ENCODE peak calls at places on chromosomes 5 and 9, in seven cellular contexts. M, U, L, B, I, T and D are unnamed samples. For H3K9me3 and H3K4me1, the result is how much of the 10 kb centered on the place peaks cover.

GRCh38 chr9:137813651-137814415 is 63.7 kb upstream of the CACNA1B start:
- DNase-seq in M (no peak), U (no peak), L (no peak), B (no peak), I (no peak), T (no peak), D (peak)

GRCh38 chr9:34665109-34665380 is 2.6 kb upstream of the CCL27 start:
- DNase-seq in M (no peak), U (no peak), L (no peak), B (no peak), I (no peak), T (no peak), D (no peak)

GRCh38 chr9:129270205-129270604 is 92.1 kb upstream of the IER5L start:
- DNase-seq in M (no peak), U (no peak), L (no peak), B (no peak), I (no peak), T (no peak), D (peak)

GRCh38 chr5:160188151-160188967 is 40.9 kb upstream of the FABP6 start:
- DNase-seq in M (no peak), U (peak), L (peak), B (peak), I (peak), T (peak), D (peak)

GRCh38 chr5:48192-48591 is 43.8 kb upstream of the PLEKHG4B start:
- DNase-seq in M (no peak), U (no peak), L (no peak), B (no peak), I (no peak), T (no peak), D (no peak)

GRCh38 chr5:131400585-131400984 is 136.7 kb downstream of the CDC42SE2 start:
- DNase-seq in M (no peak), U (no peak), L (no peak), B (no peak), I (no peak), T (no peak), D (no peak)

GRCh38 chr5:67549263-67549551 is 352.6 kb upstream of the CD180 start:
- DNase-seq in M (no peak), U (no peak), L (no peak), B (no peak), I (no peak), T (no peak), D (no peak)

GRCh38 chr9:107338911-107339659 is 56.0 kb downstream of the RAD23B start:
- DNase-seq in M (no peak), U (no peak), L (no peak), B (no peak), I (no peak), T (no peak), D (no peak)

GRCh38 chr9:88816591-88816990 is 174.7 kb upstream of the S1PR3 start:
- DNase-seq in M (no peak), U (no peak), L (no peak), B (no peak), I (no peak), T (no peak), D (no peak)

GRCh38 chr5:43601454-43602260 is 1.3 kb upstream of the NNT start:
- DNase-seq in M (no peak), U (no peak), L (no peak), B (peak), I (no peak), T (no peak), D (no peak)

GRCh38 chr5:88957000-88957399 is 74.0 kb upstream of the MEF2C start:
- DNase-seq in M (no peak), U (no peak), L (no peak), B (no peak), I (no peak), T (no peak), D (no peak)

GRCh38 chr9:1219284-1219683 is 169.1 kb downstream of the DMRT2 start:
- DNase-seq in M (no peak), U (no peak), L (no peak), B (no peak), I (no peak), T (no peak), D (no peak)

GRCh38 chr5:83151821-83152220 is 74.5 kb downstream of the XRCC4 start:
- DNase-seq in M (no peak), U (no peak), L (no peak), B (peak), I (no peak), T (no peak), D (no peak)

GRCh38 chr9:4666042-4666699 is at the start of gene SPATA6L:
- DNase-seq in M (peak), U (peak), L (peak), B (peak), I (peak), T (peak), D (peak)

GRCh38 chr5:96219580-96220281 is 213.3 kb downstream of the PCSK1 start:
- DNase-seq in M (no peak), U (no peak), L (no peak), B (peak), I (peak), T (no peak), D (no peak)

GRCh38 chr9:109989296-109989695 is 209.3 kb downstream of the PALM2AKAP2 start:
- DNase-seq in M (no peak), U (no peak), L (no peak), B (peak), I (no peak), T (no peak), D (no peak)

GRCh38 chr5:133995341-133995740 is 9.4 kb downstream of the VDAC1 start:
- DNase-seq in M (no peak), U (peak), L (no peak), B (peak), I (no peak), T (no peak), D (no peak)

GRCh38 chr9:90559075-90560073 is 83.2 kb downstream of the DIRAS2 start:
- DNase-seq in M (no peak), U (no peak), L (no peak), B (no peak), I (no peak), T (no peak), D (no peak)

GRCh38 chr5:16568875-16569580 is 47.8 kb downstream of the RETREG1 start:
- DNase-seq in M (no peak), U (no peak), L (no peak), B (peak), I (no peak), T (no peak), D (no peak)

GRCh38 chr5:77996943-77997342 is 220.8 kb upstream of the TBCA start:
- DNase-seq in M (no peak), U (no peak), L (no peak), B (no peak), I (no peak), T (no peak), D (no peak)

GRCh38 chr9:88852794-88853193 is 138.5 kb upstream of the S1PR3 start:
- DNase-seq in M (no peak), U (no peak), L (no peak), B (peak), I (peak), T (no peak), D (no peak)

GRCh38 chr9:92726971-92727715 is 37.5 kb downstream of the BICD2 start:
- DNase-seq in M (no peak), U (no peak), L (no peak), B (peak), I (no peak), T (no peak), D (peak)

GRCh38 chr5:149677721-149678120 is 52.4 kb upstream of the PPARGC1B start:
- DNase-seq in M (no peak), U (no peak), L (no peak), B (no peak), I (no peak), T (no peak), D (no peak)

GRCh38 chr9:93094294-93095204 is 1.5 kb upstream of the CARD19 start:
- DNase-seq in M (no peak), U (peak), L (peak), B (no peak), I (no peak), T (peak), D (peak)

GRCh38 chr9:137448569-137448962 is 7.4 kb upstream of the ENTPD8 start:
- DNase-seq in M (no peak), U (no peak), L (peak), B (no peak), I (no peak), T (peak), D (peak)

GRCh38 chr5:132070460-132071337 is 2.9 kb upstream of the CSF2 start:
- DNase-seq in M (no peak), U (no peak), L (peak), B (peak), I (no peak), T (no peak), D (peak)

GRCh38 chr5:153809181-153809580 is 229.5 kb downstream of the FAM114A2 start:
- DNase-seq in M (no peak), U (no peak), L (no peak), B (no peak), I (no peak), T (no peak), D (no peak)

GRCh38 chr9:114957558-114957957 is 27.2 kb upstream of the TNFSF8 start:
- DNase-seq in M (no peak), U (no peak), L (no peak), B (no peak), I (no peak), T (no peak), D (no peak)

DNA sequence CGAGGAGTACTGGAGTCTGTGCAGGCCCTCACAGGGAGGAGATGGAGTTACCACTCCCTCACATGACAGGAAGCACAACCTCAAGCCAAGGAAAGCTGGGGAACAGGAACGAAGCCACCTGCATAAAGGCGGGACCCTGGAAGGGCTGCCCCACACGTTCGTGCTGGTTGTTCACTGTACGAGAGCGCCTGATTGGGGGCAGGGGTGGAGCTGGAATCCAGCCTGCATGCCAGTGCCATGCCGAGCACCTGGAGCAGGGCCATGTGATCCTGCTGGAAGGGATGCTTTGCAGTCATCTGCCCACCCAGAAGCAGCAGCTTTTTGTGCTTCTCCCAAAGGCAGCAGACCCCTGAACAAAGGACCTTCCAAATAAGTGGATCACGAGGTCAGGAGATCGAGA is 11.4 kb downstream of the GRM6 start:
- DNase-seq in M (no peak), U (no peak), L (no peak), B (no peak), I (no peak), T (no peak), D (peak)
- H3K9me3 ChIP-seq in M (under half), U (under half), L (under half), B (under half), I (under half), T (half or more), D (under half)

GRCh38 chr5:38789134-38789533 is 56.7 kb upstream of the OSMR start:
- DNase-seq in M (no peak), U (no peak), L (no peak), B (no peak), I (no peak), T (no peak), D (no peak)
- TF ChIP-seq CTCF in M (no peak), U (no peak), L (no peak), B (no peak), I (no peak), T (no peak), D (no peak)

GRCh38 chr9:134760750-134761420 is 119.3 kb downstream of the COL5A1 start:
- DNase-seq in M (no peak), U (no peak), L (no peak), B (no peak), I (no peak), T (no peak), D (no peak)
- H3K4me1 ChIP-seq in M (under half), U (under half), L (under half), B (under half), I (under half), T (under half), D (under half)

GRCh38 chr5:122323738-122324137 is 11.7 kb downstream of the SNCAIP start:
- DNase-seq in M (no peak), U (no peak), L (no peak), B (no peak), I (no peak), T (no peak), D (no peak)
- H3K9me3 ChIP-seq in M (under half), U (under half), L (under half), B (under half), I (under half), T (under half), D (under half)

GRCh38 chr5:62268792-62269191 is 37.2 kb upstream of the KIF2A start:
- DNase-seq in M (no peak), U (no peak), L (no peak), B (no peak), I (no peak), T (no peak), D (no peak)

GRCh38 chr5:62268239-62268638 is 37.8 kb upstream of the KIF2A start:
- DNase-seq in M (no peak), U (no peak), L (no peak), B (peak), I (peak), T (no peak), D (no peak)

GRCh38 chr5:62271370-62271769 is 34.6 kb upstream of the KIF2A start:
- DNase-seq in M (no peak), U (no peak), L (no peak), B (no peak), I (no peak), T (no peak), D (no peak)

GRCh38 chr5:62273691-62274090 is 32.3 kb upstream of the KIF2A start:
- DNase-seq in M (no peak), U (no peak), L (no peak), B (no peak), I (no peak), T (no peak), D (no peak)

GRCh38 chr5:62271870-62272269 is 34.1 kb upstream of the KIF2A start:
- DNase-seq in M (no peak), U (no peak), L (no peak), B (no peak), I (no peak), T (no peak), D (no peak)
- TF ChIP-seq CTCF in M (no peak), U (peak), L (no peak), B (no peak), I (no peak), T (no peak), D (no peak)

GRCh38 chr5:143316844-143317631 is 86.4 kb downstream of the NR3C1 start:
- DNase-seq in M (no peak), U (no peak), L (no peak), B (peak), I (no peak), T (no peak), D (no peak)
- H3K4me1 ChIP-seq in M (under half), U (under half), L (half or more), B (under half), I (half or more), T (under half), D (under half)

GRCh38 chr5:141261238-141261546 is 16.0 kb downstream of the PCDHB15 start:
- DNase-seq in M (no peak), U (no peak), L (no peak), B (no peak), I (no peak), T (no peak), D (no peak)
- H3K9me3 ChIP-seq in M (under half), U (half or more), L (half or more), B (under half), I (half or more), T (half or more), D (under half)